ENCODE peak calls at places on chromosomes 2 and 18, in four cellular contexts. J, U, P and O are unnamed samples.

GRCh38 chr18:6557470-6558245 is 142.9 kb upstream of the L3MBTL4 start:
- DNase-seq in J (no peak), P (no peak), U (no peak), O (no peak)

GRCh38 chr2:234690569-234691225 is 193.8 kb upstream of the ARL4C start:
- DNase-seq in J (peak; percentile 58), P (no peak), U (peak; percentile 42), O (no peak)

GRCh38 chr18:51211552-51211951 is 14.1 kb upstream of the MEX3C start:
- DNase-seq in P (peak; percentile 63), J (peak; percentile 59), U (peak; percentile 85), O (peak; percentile 54)

GRCh38 chr18:25349131-25349925 is 2.6 kb downstream of the ZNF521 start:
- DNase-seq in J (peak; percentile 69), P (no peak), U (no peak), O (no peak)

GRCh38 chr2:96537066-96537733 is 648 bp downstream of the ARID5A start:
- DNase-seq in U (no peak), P (peak; percentile 66), J (peak; percentile 38), O (peak; percentile 72)

GRCh38 chr2:109372171-109372568 is 241.6 kb downstream of the SEPTIN10 start:
- DNase-seq in J (no peak), P (no peak), U (no peak), O (no peak)

GRCh38 chr2:234003972-234004617 is 46.4 kb upstream of the SPP2 start:
- DNase-seq in P (no peak), U (no peak), J (peak; percentile 95), O (no peak)

GRCh38 chr2:890791-891190 is 59.9 kb upstream of the SNTG2 start:
- DNase-seq in U (no peak), J (no peak), P (no peak), O (no peak)

GRCh38 chr2:105460048-105460732 is 61.3 kb upstream of the FHL2 start:
- DNase-seq in J (no peak), U (no peak), P (no peak), O (no peak)

GRCh38 chr2:204260162-204260877 is 285.0 kb upstream of the PARD3B start:
- DNase-seq in P (no peak), J (peak; percentile 74), U (peak; percentile 77), O (peak; percentile 62)

GRCh38 chr2:19357383-19358241 is 811 bp downstream of the OSR1 start:
- DNase-seq in J (peak; percentile 57), P (no peak), U (no peak), O (no peak)

GRCh38 chr18:21111351-21112139 is at the start of gene ROCK1:
- DNase-seq in J (peak; percentile 96), P (peak; percentile 65), U (peak; percentile 88), O (peak; percentile 98)

GRCh38 chr2:158459161-158460003 is 2.6 kb downstream of the PKP4 start:
- DNase-seq in P (no peak), J (no peak), U (peak; percentile 20), O (peak; percentile 13)

GRCh38 chr18:35525795-35526475 is 28.2 kb upstream of the INO80C start:
- DNase-seq in U (no peak), P (no peak), J (no peak), O (no peak)

GRCh38 chr2:67209107-67209506 is 188.0 kb upstream of the ETAA1 start:
- DNase-seq in U (no peak), P (no peak), J (no peak), O (no peak)

GRCh38 chr18:12597775-12598174 is 60.1 kb downstream of the SPIRE1 start:
- DNase-seq in U (peak; percentile 84), P (no peak), J (peak; percentile 90), O (no peak)
- H3K9ac ChIP-seq in U (no peak overlapping the region), P (no peak overlapping the region), J (no peak overlapping the region), O (no peak overlapping the region)

GRCh38 chr2:229539628-229540027 is 174.7 kb downstream of the DNER start:
- DNase-seq in U (no peak), P (no peak), J (peak; percentile 5), O (no peak)
- TF ChIP-seq BHLHE40 in U (no peak), P (no peak), J (no peak), O (no peak)

GRCh38 chr2:135124924-135125886 is 73.1 kb downstream of the RAB3GAP1 start:
- DNase-seq in U (no peak), P (no peak), J (peak; percentile 17), O (no peak)

GRCh38 chr2:135121016-135121657 is 69.0 kb downstream of the RAB3GAP1 start:
- DNase-seq in U (no peak), P (no peak), J (no peak), O (no peak)

GRCh38 chr2:135130751-135131150 is 78.7 kb downstream of the RAB3GAP1 start:
- DNase-seq in U (no peak), P (no peak), J (no peak), O (no peak)

GRCh38 chr2:135125940-135126339 is 73.8 kb downstream of the RAB3GAP1 start:
- DNase-seq in U (no peak), P (no peak), J (no peak), O (no peak)
- H3K9ac ChIP-seq in U (no peak overlapping the region), P (no peak overlapping the region), J (no peak overlapping the region), O (no peak overlapping the region)

GRCh38 chr2:218229239-218229638 is 12.2 kb downstream of the ARPC2 start:
- DNase-seq in P (peak; percentile 88), J (peak; percentile 87), U (no peak), O (no peak)
- TF ChIP-seq BHLHE40 in P (peak; percentile 64), J (no peak), U (no peak), O (no peak)

GRCh38 chr18:8823530-8823929 is 118.2 kb downstream of the MTCL1 start:
- DNase-seq in P (no peak), U (no peak), J (no peak), O (no peak)
- H3K9ac ChIP-seq in P (no peak overlapping the region), U (no peak overlapping the region), J (no peak overlapping the region), O (no peak overlapping the region)